ENCODE peak calls at places on chromosome 12, in eight cellular contexts. K is upper lobe of right lung, C is neural crest cell, D is Caco-2, O is RWPE1, Q is HL-60, U is left ventricle myocardium inferior, Y is heart right ventricle. E is an unnamed sample.

GRCh38 chr12:45986646-45987338 is 3.6 kb downstream of the SCAF11 start:
- DNase-seq in O (no peak), K (no peak), D (no peak), Y (no peak), Q (peak), U (no peak), C (no peak), E (no peak)

GRCh38 chr12:89108265-89108664 is 244.0 kb downstream of the DUSP6 start:
- DNase-seq in C (no peak), U (no peak), O (no peak), Y (no peak), D (no peak), Q (no peak), K (no peak), E (no peak)

GRCh38 chr12:62715086-62715786 is 219.7 kb downstream of the PPM1H start:
- DNase-seq in Q (no peak), K (no peak), O (no peak), C (no peak), D (no peak), U (peak), Y (no peak), E (no peak)

GRCh38 chr12:124938066-124938465 is 23.6 kb upstream of the UBC start:
- DNase-seq in U (no peak), O (no peak), K (no peak), C (no peak), Q (no peak), Y (no peak), D (no peak), E (no peak)

GRCh38 chr12:89156862-89157262 is 195.4 kb downstream of the DUSP6 start:
- DNase-seq in Q (no peak), D (no peak), O (no peak), C (no peak), K (no peak), Y (no peak), U (no peak), E (no peak)

GRCh38 chr12:53213348-53213747 is 6.3 kb upstream of the ITGB7 start:
- DNase-seq in Q (peak), O (peak), K (peak), D (peak), Y (peak), U (peak), C (peak), E (peak)

GRCh38 chr12:18753481-18754117 is 15.7 kb downstream of the CAPZA3 start:
- DNase-seq in O (no peak), C (no peak), K (no peak), D (no peak), Q (no peak), U (peak), Y (peak), E (no peak)

GRCh38 chr12:65740873-65741600 is 83.2 kb upstream of the HMGA2 start:
- DNase-seq in Y (peak), C (peak), U (peak), Q (peak), D (peak), K (peak), O (peak), E (peak)

GRCh38 chr12:16347391-16348298 is at the start of gene MGST1:
- DNase-seq in Q (peak), U (peak), O (peak), C (peak), K (peak), Y (peak), D (peak), E (peak)

GRCh38 chr12:103503546-103504480 is 8.0 kb upstream of the C12orf42 start:
- DNase-seq in Q (peak), K (peak), Y (no peak), U (no peak), D (no peak), C (peak), O (no peak), E (peak)

GRCh38 chr12:67068773-67069450 is 200.2 kb upstream of the CAND1 start:
- DNase-seq in C (peak), D (peak), O (peak), Y (no peak), Q (peak), U (no peak), K (peak), E (peak)

GRCh38 chr12:3992945-3993344 is 119.7 kb upstream of the PARP11 start:
- DNase-seq in D (no peak), Y (no peak), U (no peak), C (no peak), O (no peak), K (no peak), Q (no peak), E (no peak)

GRCh38 chr12:6626654-6627283 is 9.0 kb downstream of the LPAR5 start:
- DNase-seq in C (no peak), U (no peak), D (no peak), O (no peak), Y (no peak), Q (no peak), K (no peak), E (no peak)

GRCh38 chr12:56630180-56630632 is at the start of gene BAZ2A:
- DNase-seq in Q (peak), Y (peak), K (peak), U (peak), D (peak), O (peak), C (peak), E (peak)

GRCh38 chr12:31756977-31757420 is 28.2 kb upstream of the AMN1 start:
- DNase-seq in D (peak), K (no peak), C (no peak), Y (no peak), O (peak), Q (no peak), U (no peak), E (peak)

GRCh38 chr12:124422142-124422569 is 127.3 kb downstream of the RFLNA start:
- DNase-seq in Q (no peak), K (peak), Y (no peak), U (no peak), C (no peak), O (peak), D (no peak), E (peak)

GRCh38 chr12:6936642-6937480 is 6.8 kb upstream of the RNU7-1 start:
- DNase-seq in O (no peak), D (no peak), Q (no peak), C (no peak), U (no peak), K (no peak), Y (no peak), E (no peak)

GRCh38 chr12:71576546-71576945 is 87.1 kb downstream of the ZFC3H1 start:
- DNase-seq in Y (no peak), D (no peak), U (no peak), C (no peak), K (no peak), Q (no peak), O (no peak), E (no peak)

GRCh38 chr12:40286583-40286982 is 61.8 kb downstream of the LRRK2 start:
- DNase-seq in K (no peak), U (no peak), Q (no peak), C (no peak), D (no peak), Y (no peak), O (no peak), E (no peak)

GRCh38 chr12:67991158-67991557 is 1.9 kb downstream of the IFNG-AS1 start:
- DNase-seq in O (no peak), U (no peak), C (no peak), D (no peak), Q (no peak), Y (no peak), K (no peak), E (no peak)

GRCh38 chr12:47742253-47742825 is 16.3 kb downstream of the RAPGEF3 start:
- DNase-seq in K (peak), Q (peak), D (peak), O (peak), Y (peak), U (peak), C (peak), E (peak)

GRCh38 chr12:54940695-54941315 is 43.8 kb downstream of the TESPA1 start:
- DNase-seq in Y (no peak), Q (no peak), U (no peak), K (no peak), C (no peak), O (no peak), D (no peak), E (no peak)

GRCh38 chr12:104288635-104289258 is 14.8 kb upstream of the EID3 start:
- DNase-seq in U (peak), Q (peak), O (peak), D (peak), Y (peak), C (peak), K (peak), E (peak)

DNA sequence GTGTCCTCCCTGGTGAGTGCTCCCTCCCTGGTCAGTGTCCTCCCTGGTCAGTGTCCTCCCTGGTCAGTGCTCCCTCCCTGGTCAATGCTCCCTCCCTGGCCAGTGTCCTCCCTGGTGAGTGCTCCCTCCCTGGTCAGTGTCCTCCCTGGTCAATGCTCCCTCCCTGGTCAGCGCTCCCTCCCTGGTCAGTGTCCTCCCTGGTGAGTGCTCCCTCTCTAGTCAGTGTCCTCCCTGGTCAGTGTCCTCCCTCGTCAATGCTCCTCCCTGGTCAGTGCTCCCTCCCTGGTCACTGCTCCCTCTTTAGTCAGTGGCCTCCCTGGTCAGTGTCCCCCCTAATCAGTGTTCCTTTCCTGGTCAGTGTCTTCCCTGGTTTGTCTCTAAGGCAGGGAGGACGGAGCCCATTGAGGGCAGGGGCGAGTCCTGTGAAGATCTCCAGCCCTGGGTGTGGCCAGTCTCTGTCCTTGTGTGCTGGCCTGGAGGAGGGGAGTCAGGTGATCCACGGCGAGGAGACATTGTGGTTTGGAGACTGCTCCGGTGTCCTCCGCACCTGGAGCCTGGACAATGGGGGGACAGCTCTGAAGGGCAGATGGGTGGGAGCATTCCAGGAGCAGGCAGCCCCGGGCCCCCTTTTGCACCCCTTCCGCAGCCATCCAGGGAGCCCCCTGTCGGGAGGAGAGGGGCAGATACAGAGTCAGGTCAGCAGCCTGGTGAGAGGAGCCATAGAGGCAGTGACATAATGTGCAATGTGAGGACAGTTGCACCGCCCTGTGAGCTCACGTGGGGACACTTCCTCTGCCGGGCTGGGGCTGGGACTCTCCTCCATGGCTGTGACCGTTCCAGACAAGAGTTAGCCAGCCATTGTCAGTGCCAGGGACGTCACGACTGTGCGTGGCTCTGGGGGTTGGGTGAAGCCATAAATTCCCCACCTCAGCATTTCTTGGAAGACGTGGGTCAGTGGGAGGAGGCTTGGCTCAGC is 93.4 kb downstream of the ADGRD1 start:
- DNase-seq in C (no peak), U (peak), K (peak), Y (peak), O (no peak), D (no peak), Q (peak), E (no peak)
- TF ChIP-seq CTCF in C (no peak), U (no peak), K (no peak), Y (peak), O (no peak), D (no peak), Q (no peak), E (no peak)

DNA sequence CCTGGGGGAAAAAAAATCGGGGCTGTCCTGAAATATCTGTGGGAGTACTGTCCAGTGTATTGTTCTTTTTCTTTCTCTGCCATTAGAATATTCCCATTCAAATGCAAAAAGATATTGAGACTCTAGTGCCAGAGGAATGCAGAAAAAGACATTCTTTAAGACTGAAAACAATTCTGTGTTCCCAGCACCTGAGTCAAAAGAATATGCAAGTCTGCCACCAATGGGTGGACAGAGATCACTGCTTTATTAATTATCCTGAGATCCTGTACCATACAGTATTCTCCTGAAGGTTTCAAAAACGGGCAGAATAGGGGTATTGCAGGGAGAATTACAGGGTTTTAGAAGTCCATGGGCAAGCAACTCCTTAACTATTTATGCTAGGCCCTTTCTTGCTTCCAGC is 361.8 kb downstream of the C12orf50 start:
- DNase-seq in Q (no peak), Y (no peak), O (peak), D (no peak), C (no peak), U (no peak), K (no peak), E (no peak)
- TF ChIP-seq CTCF in Q (no peak), Y (peak), O (no peak), D (peak), C (no peak), U (peak), K (peak), E (peak)

GRCh38 chr12:113647048-113647447 is 175.4 kb upstream of the LHX5 start:
- DNase-seq in K (no peak), C (peak), D (no peak), U (no peak), Q (peak), Y (no peak), O (no peak), E (no peak)
- TF ChIP-seq CTCF in K (no peak), C (no peak), D (no peak), U (no peak), Q (no peak), Y (no peak), O (no peak), E (no peak)

GRCh38 chr12:42565633-42566032 is 23.9 kb downstream of the PRICKLE1 start:
- DNase-seq in C (no peak), O (no peak), K (no peak), D (no peak), U (no peak), Y (no peak), Q (no peak), E (no peak)
- TF ChIP-seq CTCF in C (no peak), O (no peak), K (no peak), D (no peak), U (peak), Y (peak), Q (no peak), E (no peak)

GRCh38 chr12:77615331-77615730 is 215.4 kb upstream of the NAV3 start:
- DNase-seq in K (no peak), D (no peak), C (no peak), Y (no peak), U (no peak), O (no peak), Q (no peak), E (no peak)
- TF ChIP-seq CTCF in K (no peak), D (no peak), C (peak), Y (no peak), U (no peak), O (no peak), Q (no peak), E (no peak)

DNA sequence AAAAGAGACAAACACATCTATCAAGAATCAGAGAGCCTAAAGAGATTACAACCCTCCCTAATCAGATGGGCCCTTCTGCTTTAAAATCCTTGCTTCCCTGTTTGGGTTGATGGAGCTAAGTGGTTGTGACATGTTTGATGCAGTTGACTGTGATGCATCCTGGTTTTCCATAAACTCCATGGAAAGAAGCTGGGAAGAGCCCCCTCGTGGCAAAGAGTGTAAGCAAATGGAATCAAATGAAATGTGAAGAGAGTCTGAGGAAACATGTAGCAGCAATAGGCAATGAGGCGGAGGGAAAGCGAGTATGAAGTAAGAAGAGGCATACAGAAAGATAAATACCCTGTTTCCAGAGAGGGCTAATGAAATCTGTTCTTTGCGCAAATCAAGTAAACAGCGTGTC is 70.4 kb upstream of the SLCO1C1 start:
- DNase-seq in K (no peak), D (no peak), Q (no peak), Y (no peak), U (no peak), C (peak), O (no peak), E (no peak)
- TF ChIP-seq CTCF in K (peak), D (peak), Q (no peak), Y (peak), U (peak), C (peak), O (no peak), E (no peak)

GRCh38 chr12:119326341-119326740 is 8.2 kb upstream of the CCDC60 start:
- DNase-seq in Q (no peak), K (no peak), Y (no peak), D (no peak), U (no peak), C (no peak), O (no peak), E (no peak)

GRCh38 chr12:119318811-119319210 is 15.7 kb upstream of the CCDC60 start:
- DNase-seq in U (no peak), Y (no peak), O (no peak), K (no peak), D (no peak), C (no peak), Q (no peak), E (no peak)

GRCh38 chr12:119319638-119320037 is 14.9 kb upstream of the CCDC60 start:
- DNase-seq in O (no peak), C (no peak), K (no peak), U (no peak), Y (no peak), Q (no peak), D (no peak), E (no peak)

GRCh38 chr12:119320678-119321077 is 13.9 kb upstream of the CCDC60 start:
- DNase-seq in K (no peak), Q (no peak), O (no peak), Y (no peak), D (no peak), C (no peak), U (no peak), E (no peak)

DNA sequence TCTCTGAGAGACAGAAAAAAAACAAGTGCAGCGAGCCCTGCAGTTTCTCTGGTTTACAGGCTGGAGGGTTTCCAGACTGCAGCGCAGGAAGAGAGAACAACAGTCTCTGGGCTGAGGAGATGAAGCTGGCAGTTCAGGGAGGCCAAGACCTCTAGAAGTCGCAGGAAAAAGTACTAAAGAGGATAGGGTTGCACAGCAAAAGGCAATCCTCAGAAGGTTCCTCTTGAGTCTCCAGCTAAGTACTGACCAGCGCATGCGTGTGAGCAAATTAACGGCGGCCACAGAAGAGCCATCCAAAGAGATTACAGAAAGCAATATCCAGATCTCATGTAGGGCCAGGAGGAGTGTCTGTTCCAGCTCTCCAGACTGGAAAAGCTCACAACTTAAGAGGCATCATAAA is 12.2 kb upstream of the CCDC60 start:
- DNase-seq in O (no peak), K (no peak), D (no peak), Q (no peak), Y (peak), C (no peak), U (no peak), E (no peak)
- TF ChIP-seq CTCF in O (no peak), K (no peak), D (no peak), Q (no peak), Y (no peak), C (no peak), U (no peak), E (no peak)

GRCh38 chr12:122130150-122130549 is 43.9 kb downstream of the IL31 start:
- DNase-seq in D (no peak), C (no peak), O (peak), Q (no peak), K (no peak), U (no peak), Y (no peak), E (no peak)
- TF ChIP-seq CTCF in D (no peak), C (no peak), O (no peak), Q (no peak), K (no peak), U (no peak), Y (no peak), E (no peak)

GRCh38 chr12:49251357-49251756 is 13.5 kb upstream of the TUBA1C start:
- DNase-seq in Y (no peak), C (no peak), Q (no peak), D (no peak), U (no peak), K (no peak), O (no peak), E (no peak)

GRCh38 chr12:49256274-49256637 is 8.6 kb upstream of the TUBA1C start:
- DNase-seq in K (no peak), D (no peak), C (no peak), Y (no peak), O (no peak), U (no peak), Q (no peak), E (no peak)

DNA sequence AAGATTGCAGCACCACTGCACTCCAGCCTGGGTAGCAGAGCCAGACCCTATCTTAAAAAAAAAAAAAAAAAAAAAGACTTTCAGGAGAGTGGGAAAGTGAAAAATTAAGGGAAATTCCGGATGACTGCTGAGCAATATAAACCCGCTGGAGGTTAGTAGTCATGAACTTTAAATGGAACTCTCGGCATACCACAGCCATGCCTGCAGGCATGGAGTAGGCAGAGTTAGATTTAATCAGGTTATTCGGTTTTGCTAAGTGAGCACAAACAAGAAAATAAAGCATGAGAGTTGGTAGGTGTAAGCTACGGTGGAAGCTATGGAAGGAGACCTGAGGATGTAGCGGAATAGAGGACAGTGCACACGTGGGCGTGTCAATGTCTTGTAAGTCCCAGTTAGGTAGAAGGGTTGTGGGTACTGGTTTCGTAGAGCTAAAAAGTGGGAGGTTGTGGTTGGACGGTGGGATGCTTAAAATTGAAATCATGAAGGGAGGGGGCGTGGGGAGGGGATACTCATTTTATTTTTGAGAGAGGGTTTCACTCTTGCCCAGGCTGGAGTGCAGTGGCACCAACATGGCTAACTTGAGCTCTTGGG is 11.8 kb upstream of the TUBA1C start:
- DNase-seq in O (no peak), K (no peak), Y (no peak), Q (no peak), C (no peak), D (no peak), U (no peak), E (no peak)
- TF ChIP-seq CTCF in O (no peak), K (no peak), Y (no peak), Q (no peak), C (no peak), D (no peak), U (no peak), E (no peak)

E was measured in body of pancreas.